ENCODE peak calls at places on chromosomes 13 and 19, in nine cellular contexts. H is MM.1S, X is mammary epithelial cell, G is ovary, M is tibial artery, Z is neuronal stem cell, J is ascending aorta, U is IMR-90, E is neural progenitor cell. P is an unnamed sample.

GRCh38 chr13:21673592-21674270 is 2.9 kb downstream of the FGF9 start:
- DNase-seq in H (peak), X (peak), G (no peak), M (no peak), Z (peak), J (no peak), U (peak), E (peak), P (no peak)

GRCh38 chr19:45276284-45276687 is 25.2 kb downstream of the MARK4 start:
- DNase-seq in H (no peak), X (no peak), G (peak), M (no peak), Z (no peak), J (no peak), U (peak), E (no peak), P (no peak)

GRCh38 chr19:5623397-5624153 is 692 bp downstream of the SAFB start:
- DNase-seq in H (peak), X (no peak), G (no peak), M (no peak), Z (no peak), J (no peak), U (no peak), E (peak), P (no peak)

GRCh38 chr13:44710576-44710975 is 134.4 kb upstream of the TSC22D1 start:
- DNase-seq in H (no peak), X (peak), G (no peak), M (no peak), Z (no peak), J (no peak), U (peak), E (no peak), P (no peak)

GRCh38 chr13:92676246-92676645 is 550.4 kb upstream of the GPC6 start:
- DNase-seq in H (no peak), X (no peak), G (no peak), M (no peak), Z (no peak), J (no peak), U (no peak), E (no peak), P (no peak)

GRCh38 chr13:112741185-112741755 is 51.4 kb downstream of the ATP11A start:
- DNase-seq in H (no peak), X (no peak), G (no peak), M (no peak), Z (no peak), J (no peak), U (no peak), E (no peak), P (no peak)

GRCh38 chr13:49731766-49732165 is 40.5 kb upstream of the EBPL start:
- DNase-seq in H (no peak), X (peak), G (no peak), M (no peak), Z (no peak), J (no peak), U (peak), E (no peak), P (no peak)

GRCh38 chr13:100715604-100716003 is 41.0 kb upstream of the TMTC4 start:
- DNase-seq in H (no peak), X (no peak), G (no peak), M (no peak), Z (no peak), J (no peak), U (no peak), E (no peak), P (no peak)

GRCh38 chr13:75514080-75515040 is 23.3 kb downstream of the COMMD6 start:
- DNase-seq in H (no peak), X (no peak), G (no peak), M (no peak), Z (no peak), J (no peak), U (peak), E (no peak), P (no peak)

GRCh38 chr19:4374451-4375163 is 25.7 kb downstream of the SH3GL1 start:
- DNase-seq in H (no peak), X (peak), G (peak), M (peak), Z (no peak), J (peak), U (peak), E (no peak), P (no peak)

GRCh38 chr13:45879666-45880065 is 28.1 kb upstream of the SIAH3 start:
- DNase-seq in H (no peak), X (peak), G (no peak), M (no peak), Z (no peak), J (no peak), U (no peak), E (peak), P (peak)

DNA sequence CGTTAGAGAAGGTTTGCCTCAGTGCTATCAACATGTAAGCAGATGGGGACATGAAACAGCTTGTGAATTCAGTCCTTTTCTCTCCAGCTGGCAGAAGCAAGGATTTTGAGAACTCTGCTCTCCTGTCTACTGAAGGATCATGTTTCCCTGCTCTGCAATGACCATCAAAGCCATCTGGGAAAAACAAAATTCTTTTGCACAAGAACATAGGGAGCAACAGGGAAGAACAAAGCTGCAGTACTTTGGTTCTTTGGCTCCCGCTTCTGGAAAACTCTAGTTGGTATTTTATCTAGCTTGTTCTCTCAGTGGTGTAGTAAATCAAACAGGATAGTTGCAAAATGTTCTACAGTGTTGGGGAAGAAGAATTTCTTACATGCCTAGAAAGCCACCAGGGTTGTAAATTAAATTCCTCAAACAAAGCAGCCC is 270.4 kb downstream of the ENOX1 start:
- DNase-seq in H (no peak), X (no peak), G (no peak), M (peak), Z (no peak), J (no peak), U (peak), E (no peak), P (no peak)
- H3K27ac ChIP-seq in H (no peak), X (no peak), G (no peak), M (no peak), Z (no peak), J (no peak), U (peak), E (no peak), P (no peak)

DNA sequence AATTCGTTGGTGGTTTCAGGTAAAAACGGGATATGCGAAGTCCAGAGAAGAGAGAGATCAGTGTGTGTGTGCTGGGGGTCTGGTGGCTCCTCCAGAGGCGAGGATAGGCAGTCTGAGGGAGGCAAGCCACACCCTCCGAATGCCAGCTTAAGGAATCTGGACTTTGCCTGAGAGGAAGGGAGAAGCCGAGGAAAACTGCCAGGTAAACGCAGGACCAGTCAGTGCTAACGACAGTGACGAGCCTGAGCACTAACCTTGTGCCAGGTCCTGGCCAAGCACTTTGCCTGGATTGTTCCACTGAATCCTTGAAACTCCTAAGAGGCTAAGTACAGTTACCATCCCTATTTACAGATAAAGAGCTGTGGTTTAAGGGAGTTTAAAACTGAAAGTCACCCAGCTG is 15.3 kb downstream of the SMG9 start:
- DNase-seq in H (no peak), X (no peak), G (no peak), M (no peak), Z (no peak), J (no peak), U (no peak), E (no peak), P (no peak)
- H3K27ac ChIP-seq in H (no peak), X (peak), G (no peak), M (no peak), Z (no peak), J (no peak), U (no peak), E (no peak), P (peak)

GRCh38 chr13:40452741-40453665 is 213.4 kb downstream of the FOXO1 start:
- DNase-seq in H (no peak), X (peak), G (no peak), M (no peak), Z (no peak), J (no peak), U (peak), E (no peak), P (no peak)
- H3K27ac ChIP-seq in H (no peak), X (peak), G (no peak), M (peak), Z (no peak), J (peak), U (no peak), E (no peak), P (no peak)

DNA sequence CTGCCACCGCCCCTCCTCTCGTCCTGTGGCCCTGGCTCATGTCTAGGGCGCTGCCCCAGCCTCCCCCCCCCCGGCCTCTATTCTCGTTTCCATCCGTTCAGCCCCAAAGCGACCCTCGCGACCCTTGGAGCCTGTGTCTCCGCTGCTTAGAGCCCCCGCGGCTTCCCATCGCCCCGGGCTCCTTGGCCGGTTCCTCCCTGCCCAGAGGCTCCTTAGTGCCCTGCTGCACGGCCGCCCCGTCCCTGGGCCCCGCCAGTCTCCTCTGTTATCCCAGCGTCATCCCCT is 9.2 kb upstream of the CNOT3 start:
- DNase-seq in H (no peak), X (no peak), G (no peak), M (no peak), Z (no peak), J (no peak), U (no peak), E (no peak), P (no peak)
- H3K27ac ChIP-seq in H (no peak), X (no peak), G (no peak), M (no peak), Z (no peak), J (no peak), U (no peak), E (no peak), P (no peak)

GRCh38 chr19:1409204-1410005 is 2.0 kb downstream of the DAZAP1 start:
- DNase-seq in H (no peak), X (no peak), G (no peak), M (no peak), Z (no peak), J (no peak), U (no peak), E (no peak), P (no peak)
- H3K27ac ChIP-seq in H (peak), X (peak), G (peak), M (peak), Z (no peak), J (peak), U (peak), E (no peak), P (peak)

DNA sequence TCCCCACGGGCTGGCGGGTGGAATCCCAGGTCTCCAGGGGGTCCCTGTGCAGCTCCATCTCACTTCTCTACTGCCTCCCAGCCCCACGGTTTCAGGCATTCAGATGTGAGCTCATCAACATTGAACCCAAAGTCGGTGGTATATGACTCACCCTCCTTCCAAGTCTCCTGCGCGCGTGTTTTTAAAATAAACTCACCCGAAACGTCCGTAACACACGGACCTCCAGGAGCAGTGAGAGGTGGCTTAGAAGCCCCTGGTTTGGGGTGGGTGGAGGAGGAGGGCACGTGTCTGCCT is 14.0 kb upstream of the CRTC1 start:
- DNase-seq in H (no peak), X (no peak), G (no peak), M (no peak), Z (no peak), J (no peak), U (peak), E (no peak), P (no peak)
- H3K27ac ChIP-seq in H (no peak), X (no peak), G (no peak), M (peak), Z (no peak), J (peak), U (peak), E (no peak), P (no peak)

DNA sequence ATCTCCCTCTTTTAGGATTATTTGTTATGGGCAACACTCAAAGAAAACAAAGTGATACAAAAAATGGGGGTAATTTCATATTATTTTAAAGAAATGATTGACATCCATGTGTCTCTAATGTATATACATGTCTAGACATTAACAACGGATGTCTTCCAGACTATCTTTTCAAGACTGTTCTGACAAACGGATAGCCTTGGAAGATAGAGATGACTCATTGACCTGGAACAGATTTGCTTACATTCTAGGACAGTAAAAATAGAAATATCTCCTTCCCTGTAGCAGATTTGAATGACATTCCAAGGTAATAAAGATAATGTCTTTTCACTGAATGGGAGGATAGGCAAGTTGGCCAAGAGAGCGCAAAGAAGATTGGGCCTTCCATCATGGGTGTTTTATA is 26.2 kb upstream of the SLITRK6 start:
- DNase-seq in H (no peak), X (no peak), G (no peak), M (no peak), Z (no peak), J (no peak), U (peak), E (no peak), P (no peak)
- H3K27ac ChIP-seq in H (no peak), X (no peak), G (no peak), M (no peak), Z (no peak), J (no peak), U (no peak), E (no peak), P (no peak)

GRCh38 chr19:43779820-43780219 is 953 bp downstream of the KCNN4 start:
- DNase-seq in H (no peak), X (peak), G (no peak), M (no peak), Z (no peak), J (no peak), U (no peak), E (no peak), P (no peak)
- H3K27ac ChIP-seq in H (no peak), X (peak), G (no peak), M (no peak), Z (no peak), J (no peak), U (no peak), E (no peak), P (peak)

GRCh38 chr19:52226652-52227051 is 36.8 kb downstream of the PPP2R1A start:
- DNase-seq in H (no peak), X (no peak), G (no peak), M (no peak), Z (no peak), J (no peak), U (no peak), E (no peak), P (no peak)
- H3K27ac ChIP-seq in H (no peak), X (no peak), G (no peak), M (no peak), Z (no peak), J (no peak), U (no peak), E (no peak), P (no peak)

GRCh38 chr13:32225494-32225931 is 89.7 kb downstream of the ZAR1L start:
- DNase-seq in H (no peak), X (no peak), G (no peak), M (no peak), Z (no peak), J (no peak), U (peak), E (no peak), P (no peak)
- H3K27ac ChIP-seq in H (no peak), X (no peak), G (no peak), M (peak), Z (peak), J (no peak), U (peak), E (no peak), P (no peak)

P was measured in breast epithelium.